ENCODE peak calls at places on chromosomes 3 and 15, in nine cellular contexts. One of them, this sample, is unnamed.

GRCh38 chr3:186693843-186694242 is 23.3 kb upstream of the KNG1 start:
- DNase-seq in Caco-2: no peak
- DNase-seq in D721Med: no peak
- DNase-seq in sigmoid colon: no peak
- DNase-seq in type B pancreatic cell: no peak
- DNase-seq in fibroblast of the conjunctiva: no peak
- DNase-seq in substantia nigra: no peak
- DNase-seq in naive B cell: no peak
- DNase-seq in HTR-8/SVneo: no peak
- DNase-seq in this sample: no peak

GRCh38 chr15:61613729-61614128 is 384.6 kb upstream of the RORA start:
- DNase-seq in Caco-2: no peak
- DNase-seq in fibroblast of the conjunctiva: no peak
- DNase-seq in sigmoid colon: no peak
- DNase-seq in naive B cell: no peak
- DNase-seq in type B pancreatic cell: no peak
- DNase-seq in substantia nigra: no peak
- DNase-seq in HTR-8/SVneo: no peak
- DNase-seq in D721Med: no peak
- DNase-seq in this sample: no peak

GRCh38 chr15:77839431-77839830 is 206.7 kb upstream of the LINGO1 start:
- DNase-seq in fibroblast of the conjunctiva: no peak
- DNase-seq in substantia nigra: no peak
- DNase-seq in naive B cell: no peak
- DNase-seq in HTR-8/SVneo: no peak
- DNase-seq in type B pancreatic cell: no peak
- DNase-seq in Caco-2: peak; percentile 6
- DNase-seq in D721Med: no peak
- DNase-seq in sigmoid colon: peak; percentile 40
- DNase-seq in this sample: no peak

GRCh38 chr3:146834917-146835316 is 229.8 kb upstream of the PLSCR5 start:
- DNase-seq in substantia nigra: no peak
- DNase-seq in HTR-8/SVneo: no peak
- DNase-seq in naive B cell: no peak
- DNase-seq in Caco-2: no peak
- DNase-seq in fibroblast of the conjunctiva: peak; percentile 10
- DNase-seq in type B pancreatic cell: no peak
- DNase-seq in D721Med: no peak
- DNase-seq in sigmoid colon: no peak
- DNase-seq in this sample: no peak

GRCh38 chr15:63277893-63278505 is 594 bp downstream of the APH1B start:
- DNase-seq in HTR-8/SVneo: no peak
- DNase-seq in D721Med: no peak
- DNase-seq in sigmoid colon: peak; percentile 70
- DNase-seq in substantia nigra: no peak
- DNase-seq in naive B cell: no peak
- DNase-seq in Caco-2: peak; percentile 43
- DNase-seq in type B pancreatic cell: no peak
- DNase-seq in fibroblast of the conjunctiva: no peak
- DNase-seq in this sample: no peak

GRCh38 chr15:80179025-80179759 is 26.4 kb downstream of the FAH start:
- DNase-seq in Caco-2: no peak
- DNase-seq in sigmoid colon: no peak
- DNase-seq in type B pancreatic cell: no peak
- DNase-seq in HTR-8/SVneo: peak; percentile 42
- DNase-seq in D721Med: no peak
- DNase-seq in naive B cell: no peak
- DNase-seq in substantia nigra: no peak
- DNase-seq in fibroblast of the conjunctiva: peak; percentile 62
- DNase-seq in this sample: no peak

GRCh38 chr15:61011576-61012336 is 217.3 kb downstream of the RORA start:
- DNase-seq in sigmoid colon: no peak
- DNase-seq in Caco-2: no peak
- DNase-seq in HTR-8/SVneo: no peak
- DNase-seq in type B pancreatic cell: no peak
- DNase-seq in fibroblast of the conjunctiva: no peak
- DNase-seq in substantia nigra: no peak
- DNase-seq in D721Med: no peak
- DNase-seq in naive B cell: no peak
- DNase-seq in this sample: no peak

GRCh38 chr15:34987982-34988873 is at the start of gene ZNF770:
- DNase-seq in Caco-2: peak; percentile 80
- DNase-seq in naive B cell: peak; percentile 83
- DNase-seq in fibroblast of the conjunctiva: peak; percentile 43
- DNase-seq in type B pancreatic cell: peak; percentile 89
- DNase-seq in HTR-8/SVneo: peak; percentile 69
- DNase-seq in substantia nigra: peak; percentile 77
- DNase-seq in sigmoid colon: peak; percentile 87
- DNase-seq in D721Med: peak; percentile 51
- DNase-seq in this sample: peak; percentile 95

GRCh38 chr15:28960979-28961378 is 75.2 kb downstream of the APBA2 start:
- DNase-seq in Caco-2: no peak
- DNase-seq in naive B cell: no peak
- DNase-seq in HTR-8/SVneo: peak; percentile 64
- DNase-seq in D721Med: no peak
- DNase-seq in fibroblast of the conjunctiva: no peak
- DNase-seq in sigmoid colon: no peak
- DNase-seq in type B pancreatic cell: no peak
- DNase-seq in substantia nigra: no peak
- DNase-seq in this sample: peak; percentile 62

GRCh38 chr15:74196175-74196574 is 6.4 kb downstream of the STRA6 start:
- DNase-seq in HTR-8/SVneo: peak; percentile 83
- DNase-seq in type B pancreatic cell: no peak
- DNase-seq in fibroblast of the conjunctiva: no peak
- DNase-seq in D721Med: no peak
- DNase-seq in substantia nigra: no peak
- DNase-seq in sigmoid colon: no peak
- DNase-seq in Caco-2: no peak
- DNase-seq in naive B cell: no peak
- DNase-seq in this sample: no peak

GRCh38 chr15:67745059-67745993 is 80.0 kb upstream of the SKOR1 start:
- DNase-seq in naive B cell: no peak
- DNase-seq in D721Med: no peak
- DNase-seq in Caco-2: no peak
- DNase-seq in type B pancreatic cell: no peak
- DNase-seq in HTR-8/SVneo: no peak
- DNase-seq in sigmoid colon: no peak
- DNase-seq in fibroblast of the conjunctiva: peak; percentile 21
- DNase-seq in substantia nigra: no peak
- DNase-seq in this sample: no peak

GRCh38 chr15:40283615-40284306 is 897 bp upstream of the ANKRD63 start:
- DNase-seq in naive B cell: no peak
- DNase-seq in D721Med: no peak
- DNase-seq in type B pancreatic cell: no peak
- DNase-seq in Caco-2: no peak
- DNase-seq in HTR-8/SVneo: no peak
- DNase-seq in substantia nigra: no peak
- DNase-seq in sigmoid colon: no peak
- DNase-seq in fibroblast of the conjunctiva: no peak
- DNase-seq in this sample: no peak

GRCh38 chr3:177521305-177521704 is 324.0 kb upstream of the TBL1XR1 start:
- DNase-seq in HTR-8/SVneo: no peak
- DNase-seq in substantia nigra: no peak
- DNase-seq in type B pancreatic cell: peak; percentile 65
- DNase-seq in Caco-2: peak; percentile 82
- DNase-seq in naive B cell: no peak
- DNase-seq in fibroblast of the conjunctiva: no peak
- DNase-seq in sigmoid colon: no peak
- DNase-seq in D721Med: no peak
- DNase-seq in this sample: no peak

GRCh38 chr3:107679911-107680310 is 157.1 kb downstream of the BBX start:
- DNase-seq in type B pancreatic cell: no peak
- DNase-seq in naive B cell: no peak
- DNase-seq in substantia nigra: no peak
- DNase-seq in fibroblast of the conjunctiva: no peak
- DNase-seq in HTR-8/SVneo: no peak
- DNase-seq in D721Med: no peak
- DNase-seq in sigmoid colon: no peak
- DNase-seq in Caco-2: no peak
- DNase-seq in this sample: no peak

GRCh38 chr3:73719877-73720276 is 95.1 kb upstream of the PDZRN3 start:
- DNase-seq in type B pancreatic cell: no peak
- DNase-seq in Caco-2: no peak
- DNase-seq in HTR-8/SVneo: no peak
- DNase-seq in D721Med: no peak
- DNase-seq in naive B cell: no peak
- DNase-seq in substantia nigra: no peak
- DNase-seq in sigmoid colon: peak; percentile 91
- DNase-seq in fibroblast of the conjunctiva: no peak
- DNase-seq in this sample: no peak

GRCh38 chr3:13041113-13041776 is 32.0 kb downstream of the IQSEC1 start:
- DNase-seq in HTR-8/SVneo: no peak
- DNase-seq in D721Med: no peak
- DNase-seq in substantia nigra: no peak
- DNase-seq in fibroblast of the conjunctiva: no peak
- DNase-seq in type B pancreatic cell: no peak
- DNase-seq in naive B cell: no peak
- DNase-seq in sigmoid colon: no peak
- DNase-seq in Caco-2: no peak
- DNase-seq in this sample: no peak

GRCh38 chr15:95988574-95988887 is 342.0 kb upstream of the NR2F2 start:
- DNase-seq in type B pancreatic cell: no peak
- DNase-seq in D721Med: no peak
- DNase-seq in substantia nigra: no peak
- DNase-seq in naive B cell: no peak
- DNase-seq in sigmoid colon: no peak
- DNase-seq in fibroblast of the conjunctiva: peak; percentile 27
- DNase-seq in Caco-2: no peak
- DNase-seq in HTR-8/SVneo: peak; percentile 9
- DNase-seq in this sample: no peak

GRCh38 chr15:40064231-40064894 is 25.4 kb upstream of the SRP14 start:
- DNase-seq in D721Med: no peak
- DNase-seq in sigmoid colon: no peak
- DNase-seq in Caco-2: no peak
- DNase-seq in naive B cell: no peak
- DNase-seq in substantia nigra: no peak
- DNase-seq in type B pancreatic cell: no peak
- DNase-seq in fibroblast of the conjunctiva: peak; percentile 62
- DNase-seq in HTR-8/SVneo: peak; percentile 41
- DNase-seq in this sample: no peak

GRCh38 chr3:34683851-34684250 is 885.4 kb downstream of the PDCD6IP start:
- DNase-seq in type B pancreatic cell: no peak
- DNase-seq in sigmoid colon: no peak
- DNase-seq in naive B cell: peak; percentile 6
- DNase-seq in Caco-2: peak; percentile 65
- DNase-seq in D721Med: no peak
- DNase-seq in HTR-8/SVneo: peak; percentile 3
- DNase-seq in substantia nigra: peak; percentile 64
- DNase-seq in fibroblast of the conjunctiva: peak; percentile 5
- DNase-seq in this sample: no peak

GRCh38 chr3:9169951-9170850 is 79.2 kb downstream of the SRGAP3 start:
- DNase-seq in Caco-2: no peak
- DNase-seq in fibroblast of the conjunctiva: no peak
- DNase-seq in D721Med: no peak
- DNase-seq in type B pancreatic cell: no peak
- DNase-seq in naive B cell: no peak
- DNase-seq in sigmoid colon: no peak
- DNase-seq in HTR-8/SVneo: no peak
- DNase-seq in substantia nigra: no peak
- DNase-seq in this sample: no peak

GRCh38 chr3:38029400-38030125 is at the start of gene PLCD1:
- DNase-seq in HTR-8/SVneo: peak; percentile 22
- DNase-seq in naive B cell: peak; percentile 24
- DNase-seq in Caco-2: no peak
- DNase-seq in sigmoid colon: peak; percentile 90
- DNase-seq in type B pancreatic cell: no peak
- DNase-seq in substantia nigra: peak; percentile 57
- DNase-seq in fibroblast of the conjunctiva: peak; percentile 60
- DNase-seq in D721Med: peak; percentile 52
- DNase-seq in this sample: no peak